ENCODE peak calls at places on chromosome 18, in five cellular contexts. Y is stimulated activated CD8-positive, alpha-beta memory T cell treated with anti-CD3 and anti-CD28 coated beads, Interleukin-4, amount 100 ng/mL, for 1 hour; J is activated naive CD4-positive, alpha-beta T cell; C is activated T-helper 1 cell treated with anti-CD3 and anti-CD28 coated beads, Interleukin-12 subunit alpha, Interleukin-12 subunit beta, Interleukin-2, Interleukin-4 antibody, amounts not matched to agents 30 ng/mL and 10 ng/mL and 1 ng/mL, durations not matched to agents 14 hours and 24 hours and 36 hours; I is HT-29. U is an unnamed sample.

GRCh38 chr18:525066-525797 is 24.7 kb upstream of the COLEC12 start:
- DNase-seq in Y (no peak), J (no peak), C (no peak), I (no peak), U (no peak)

GRCh38 chr18:57243624-57244179 is 96.8 kb downstream of the BOD1L2 start:
- DNase-seq in Y (no peak), J (no peak), C (no peak), I (no peak), U (no peak)

GRCh38 chr18:11553098-11553940 is 56.1 kb upstream of the SLC35G4 start:
- DNase-seq in Y (no peak), J (no peak), C (peak; percentile 6), I (peak; percentile 84), U (peak; percentile 13)

GRCh38 chr18:23871410-23871809 is 143.1 kb upstream of the TTC39C start:
- DNase-seq in Y (peak; percentile 54), J (no peak), C (peak; percentile 13), I (peak; percentile 56), U (peak; percentile 20)

GRCh38 chr18:26634631-26635030 is 86.3 kb upstream of the KCTD1 start:
- DNase-seq in Y (no peak), J (no peak), C (no peak), I (no peak), U (no peak)

GRCh38 chr18:23281626-23282436 is 146.5 kb downstream of the CABLES1 start:
- DNase-seq in Y (no peak), J (no peak), C (no peak), I (peak; percentile 10), U (no peak)

GRCh38 chr18:43692291-43692690 is 415.0 kb upstream of the SYT4 start:
- DNase-seq in Y (no peak), J (no peak), C (no peak), I (no peak), U (no peak)

GRCh38 chr18:13725566-13726227 is 661 bp downstream of the FAM210A start:
- DNase-seq in Y (no peak), J (no peak), C (no peak), I (peak; percentile 52), U (no peak)

GRCh38 chr18:13137939-13138821 is 80.4 kb upstream of the LDLRAD4 start:
- DNase-seq in Y (peak; percentile 22), J (no peak), C (peak; percentile 76), I (peak; percentile 93), U (peak; percentile 76)

GRCh38 chr18:37640504-37640903 is 74.9 kb upstream of the CELF4 start:
- DNase-seq in Y (no peak), J (no peak), C (no peak), I (no peak), U (no peak)

GRCh38 chr18:11488175-11488574 is 121.2 kb upstream of the SLC35G4 start:
- DNase-seq in Y (no peak), J (no peak), C (no peak), I (no peak), U (no peak)

U was measured in activated T-helper 2 cell treated with anti-CD3 and anti-CD28 coated beads, Interferon-gamma antibody, Interleukin-2, Interleukin-4, amounts not matched to agents 10 μg/mL and 5 μg/mL and 100 μg/mL, durations not matched to agents 14 hours and 24 hours and 36 hours.